ENCODE peak calls at places on chromosomes 11 and 22, in nine cellular contexts. Z is endodermal cell; O is HS-5; C is stimulated activated naive CD4-positive, alpha-beta T cell treated with Interleukin-2 at 50 U/mL for 16 hours; P is fibroblast of the conjunctiva; G is fibroblast of villous mesenchyme; A is substantia nigra; W is anterior cingulate cortex; I is activated CD4-positive, alpha-beta T cell treated with anti-CD3 and anti-CD28 coated beads, Interleukin-2, amount 50 U/mL, for 48 hours. S is an unnamed sample.

GRCh38 chr22:42695294-42695693 is 25.4 kb downstream of the A4GALT start:
- DNase-seq in Z (no peak), O (no peak), C (no peak), P (no peak), G (no peak), A (no peak), W (peak), I (no peak), S (no peak)

GRCh38 chr11:118778898-118779297 is 12.1 kb downstream of the DDX6 start:
- DNase-seq in Z (no peak), O (no peak), C (no peak), P (no peak), G (no peak), A (no peak), W (no peak), I (no peak), S (no peak)

GRCh38 chr11:108818971-108819370 is 154.1 kb downstream of the DDX10 start:
- DNase-seq in Z (no peak), O (no peak), C (no peak), P (no peak), G (no peak), A (no peak), W (no peak), I (no peak), S (no peak)

GRCh38 chr11:73295259-73295995 is 12.6 kb upstream of the ARHGEF17 start:
- DNase-seq in Z (peak), O (peak), C (peak), P (no peak), G (peak), A (no peak), W (peak), I (peak), S (peak)

GRCh38 chr22:20578192-20578591 is 70.8 kb downstream of the MED15 start:
- DNase-seq in Z (no peak), O (no peak), C (no peak), P (no peak), G (no peak), A (no peak), W (no peak), I (no peak), S (no peak)

GRCh38 chr22:47456031-47456430 is 693.6 kb downstream of the TBC1D22A start:
- DNase-seq in Z (no peak), O (no peak), C (no peak), P (no peak), G (no peak), A (no peak), W (no peak), I (no peak), S (no peak)

GRCh38 chr22:22021160-22021750 is 38.7 kb upstream of the TOP3B start:
- DNase-seq in Z (no peak), O (no peak), C (no peak), P (no peak), G (no peak), A (no peak), W (no peak), I (no peak), S (peak)

GRCh38 chr22:35230839-35231584 is 26.3 kb upstream of the HMGXB4 start:
- DNase-seq in Z (peak), O (no peak), C (no peak), P (no peak), G (no peak), A (no peak), W (no peak), I (peak), S (peak)

GRCh38 chr22:22687638-22688500 is 43.5 kb downstream of the GGTLC2 start:
- DNase-seq in Z (peak), O (no peak), C (no peak), P (peak), G (peak), A (no peak), W (peak), I (peak), S (peak)

GRCh38 chr22:42173183-42173926 is 42.7 kb upstream of the CYP2D6 start:
- DNase-seq in Z (no peak), O (no peak), C (no peak), P (no peak), G (peak), A (no peak), W (no peak), I (no peak), S (no peak)

GRCh38 chr11:18366286-18366685 is 28.1 kb upstream of the LDHA start:
- DNase-seq in Z (no peak), O (no peak), C (no peak), P (no peak), G (no peak), A (no peak), W (no peak), I (no peak), S (no peak)